ENCODE peak calls at places on chromosomes 3 and 15, in four cellular contexts. E, S, H and O are unnamed samples.

GRCh38 chr3:116129187-116129945 is 315.9 kb downstream of the LSAMP start:
- DNase-seq in S (no peak), H (no peak), E (no peak), O (no peak)

GRCh38 chr3:13134166-13134878 is 61.1 kb upstream of the IQSEC1 start:
- DNase-seq in E (no peak), S (no peak), H (no peak), O (no peak)

GRCh38 chr3:165669502-165669901 is 167.7 kb downstream of the BCHE start:
- DNase-seq in H (no peak), E (no peak), S (no peak), O (no peak)

GRCh38 chr3:194937144-194937543 is 251.5 kb downstream of the FAM43A start:
- DNase-seq in H (no peak), S (no peak), E (no peak), O (no peak)

GRCh38 chr3:143427626-143428025 is 308.1 kb downstream of the CHST2 start:
- DNase-seq in E (no peak), H (no peak), S (no peak), O (no peak)

GRCh38 chr3:141266797-141267555 is 35.4 kb downstream of the PXYLP1 start:
- DNase-seq in E (no peak), S (peak), H (no peak), O (no peak)

GRCh38 chr3:5186854-5187151 is 704 bp upstream of the EDEM1 start:
- DNase-seq in E (no peak), S (no peak), H (no peak), O (no peak)

GRCh38 chr3:74539879-74540278 is 74.6 kb downstream of the CNTN3 start:
- DNase-seq in S (no peak), E (no peak), H (no peak), O (no peak)

GRCh38 chr15:59885832-59886231 is 118.3 kb upstream of the FOXB1 start:
- DNase-seq in H (no peak), S (no peak), E (no peak), O (no peak)

GRCh38 chr3:193407156-193407555 is 28.6 kb upstream of the ATP13A5 start:
- DNase-seq in E (no peak), H (no peak), S (no peak), O (no peak)

GRCh38 chr3:44860117-44860516 is 1.6 kb upstream of the TMEM42 start:
- DNase-seq in E (no peak), S (no peak), H (no peak), O (no peak)

GRCh38 chr3:69008980-69009379 is 4.5 kb downstream of the EOGT start:
- DNase-seq in S (no peak), E (no peak), H (no peak), O (no peak)

GRCh38 chr3:125916376-125916978 is 52.5 kb upstream of the ROPN1B start:
- DNase-seq in H (peak), S (peak), E (peak), O (peak)

GRCh38 chr3:124671123-124671522 is 59.1 kb upstream of the UMPS start:
- DNase-seq in H (no peak), S (no peak), E (no peak), O (no peak)

GRCh38 chr3:184172681-184173373 is 1.8 kb upstream of the AP2M1 start:
- DNase-seq in H (no peak), E (no peak), S (no peak), O (no peak)

GRCh38 chr15:62059818-62060115 is 480 bp downstream of the VPS13C start:
- DNase-seq in H (peak), S (peak), E (peak), O (peak)

GRCh38 chr15:66734961-66735908 is 33.2 kb downstream of the SMAD6 start:
- DNase-seq in S (no peak), E (no peak), H (no peak), O (no peak)

GRCh38 chr15:99433026-99433756 is 132.6 kb upstream of the MEF2A start:
- DNase-seq in S (no peak), H (peak), E (no peak), O (peak)

GRCh38 chr3:179069762-179070390 is 1.7 kb downstream of the ZMAT3 start:
- DNase-seq in S (no peak), H (no peak), E (no peak), O (no peak)

GRCh38 chr3:45923755-45924154 is 19.5 kb upstream of the CXCR6 start:
- DNase-seq in H (no peak), E (no peak), S (no peak), O (no peak)

GRCh38 chr3:52820741-52821140 is 9.7 kb downstream of the ITIH4 start:
- DNase-seq in H (peak), S (peak), E (no peak), O (peak)

GRCh38 chr3:5038243-5038642 is 59.0 kb downstream of the BHLHE40 start:
- DNase-seq in E (no peak), H (no peak), S (no peak), O (no peak)

GRCh38 chr3:123448503-123449091 is at the start of gene ADCY5:
- DNase-seq in H (no peak), E (no peak), S (peak), O (no peak)

GRCh38 chr3:123795471-123796251 is 88.5 kb downstream of the MYLK start:
- DNase-seq in E (no peak), S (no peak), H (no peak), O (no peak)

GRCh38 chr3:100254168-100254777 is 6.5 kb upstream of the TBC1D23 start:
- DNase-seq in S (peak), E (no peak), H (peak), O (no peak)

GRCh38 chr3:195870442-195870841 is 37.9 kb downstream of the TNK2 start:
- DNase-seq in S (no peak), H (no peak), E (no peak), O (no peak)

GRCh38 chr3:60989893-60990740 is 261.1 kb downstream of the FHIT start:
- DNase-seq in H (no peak), S (no peak), E (no peak), O (no peak)

GRCh38 chr3:101803152-101803782 is 24.3 kb downstream of the NXPE3 start:
- DNase-seq in E (no peak), S (no peak), H (peak), O (no peak)

GRCh38 chr3:189295089-189295488 is 123.3 kb downstream of the TPRG1 start:
- DNase-seq in S (no peak), H (no peak), E (no peak), O (no peak)
- TF ChIP-seq POLR2A in S (no peak), H (no peak), E (no peak), O (no peak)

DNA sequence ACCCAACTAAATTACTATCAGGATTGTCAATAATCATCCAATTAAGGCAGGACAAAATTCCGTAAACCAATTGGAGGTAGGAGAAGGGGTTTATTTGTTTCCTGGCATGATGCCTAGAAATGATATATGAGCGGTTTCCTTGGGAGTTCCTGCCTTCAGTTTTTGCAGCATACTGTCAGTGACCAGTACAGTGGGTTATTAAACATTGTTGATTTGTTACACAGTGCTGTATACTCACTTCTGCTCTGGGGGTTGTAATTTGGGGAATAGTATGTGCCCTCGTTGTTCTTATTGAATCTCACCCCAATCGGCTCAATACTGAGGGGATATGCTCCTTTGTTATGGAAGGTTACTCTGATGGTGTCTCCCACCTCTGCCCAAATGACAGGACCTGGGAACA is 22.2 kb downstream of the CP start:
- DNase-seq in H (no peak), E (no peak), S (no peak), O (no peak)
- TF ChIP-seq TAF1 in H (no peak), E (no peak), S (no peak), O (no peak)

DNA sequence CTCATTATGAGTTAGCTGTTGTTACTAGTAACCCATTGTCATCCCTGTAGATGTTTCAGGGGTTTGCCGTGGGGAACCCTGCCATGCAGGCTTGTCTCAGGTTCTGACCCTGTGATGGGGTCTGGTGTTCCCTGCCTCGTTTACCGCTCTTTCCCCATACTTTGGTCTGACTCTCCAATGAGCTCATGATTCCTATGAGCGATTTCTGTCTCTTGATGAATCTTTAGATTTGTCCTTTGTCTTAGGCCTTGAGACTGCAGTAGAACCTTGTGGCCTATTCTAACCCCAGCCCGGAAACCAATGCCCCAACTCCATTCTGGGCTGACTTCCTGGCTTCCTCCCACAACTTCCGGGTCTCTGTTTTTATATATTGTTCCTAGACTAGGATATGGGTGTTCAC is 11.3 kb upstream of the IQGAP1 start:
- DNase-seq in E (no peak), S (no peak), H (no peak), O (no peak)
- TF ChIP-seq POLR2AphosphoS5 in E (no peak), S (no peak), H (no peak), O (no peak)

DNA sequence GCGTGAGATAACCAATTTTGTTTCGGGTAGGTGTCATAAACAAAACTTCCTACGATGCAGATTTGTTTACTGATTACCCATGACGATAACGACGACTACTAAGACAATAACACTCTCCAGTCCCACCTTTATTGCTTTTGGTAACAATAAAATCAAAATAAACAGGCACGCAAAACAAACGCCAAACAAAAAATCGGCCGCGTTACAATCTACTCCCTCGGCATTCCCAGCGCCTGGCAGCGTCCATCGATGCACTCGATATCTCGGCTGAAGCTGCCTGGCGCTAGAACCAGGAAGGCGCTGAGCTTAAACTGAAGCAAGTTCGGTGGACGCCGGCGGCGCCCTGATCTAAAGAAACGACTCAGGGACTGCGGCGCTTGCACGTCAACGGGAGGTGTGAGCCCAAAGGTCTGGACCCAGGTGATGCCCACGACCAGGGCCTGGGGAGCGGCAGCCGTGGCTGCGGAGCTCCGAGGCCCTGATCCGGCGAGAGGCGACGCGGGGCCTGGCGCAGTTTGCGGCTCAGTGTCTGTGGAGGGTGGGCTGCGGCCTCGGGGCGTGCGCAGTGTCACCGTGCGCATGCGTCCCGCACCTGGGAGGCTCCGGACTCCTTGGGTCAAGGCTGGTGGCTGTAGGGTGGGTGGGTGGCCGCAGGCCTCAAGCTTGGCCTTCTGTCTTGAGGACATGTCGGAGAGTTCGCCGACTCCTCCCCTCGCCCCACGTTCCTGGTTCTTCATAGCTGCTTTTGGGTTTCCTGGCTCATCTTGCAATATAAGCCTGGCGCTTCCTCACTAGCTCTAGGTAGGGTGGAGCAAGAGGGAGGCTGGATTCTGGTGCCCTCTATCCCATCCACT is at the start of gene RSRC1:
- DNase-seq in S (no peak), E (peak), H (peak), O (no peak)
- TF ChIP-seq POLR2A in S (peak), E (peak), H (peak), O (peak)

GRCh38 chr3:136048068-136048467 is 82.5 kb downstream of the PPP2R3A start:
- DNase-seq in E (no peak), H (no peak), S (no peak), O (no peak)

GRCh38 chr3:136044980-136045745 is 79.6 kb downstream of the PPP2R3A start:
- DNase-seq in E (no peak), S (no peak), H (no peak), O (no peak)

GRCh38 chr3:136038668-136039067 is 73.1 kb downstream of the PPP2R3A start:
- DNase-seq in S (no peak), E (no peak), H (no peak), O (no peak)

GRCh38 chr3:136042608-136043221 is 77.2 kb downstream of the PPP2R3A start:
- DNase-seq in H (peak), E (no peak), S (peak), O (peak)
- TF ChIP-seq TAF1 in H (no peak), E (no peak), S (no peak), O (no peak)

DNA sequence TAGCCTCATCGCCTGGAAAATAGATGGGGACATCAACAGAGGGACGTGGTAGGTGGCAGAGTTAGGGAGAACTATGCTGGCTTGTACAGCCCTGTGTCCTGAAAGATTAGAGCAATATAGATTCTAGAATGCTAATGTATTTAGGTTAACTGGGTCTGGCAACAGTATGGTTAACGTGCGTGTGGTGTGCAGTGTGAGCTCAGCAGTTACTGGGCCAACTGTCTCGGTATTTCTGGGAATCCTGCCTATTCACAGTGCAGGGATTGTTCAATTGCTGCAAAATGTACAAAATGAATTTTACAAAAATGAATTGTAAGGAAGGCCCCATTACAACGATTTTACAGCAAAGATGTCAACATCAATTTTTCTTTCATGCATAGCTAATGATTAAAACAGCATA is 20.6 kb downstream of the MEIS2 start:
- DNase-seq in E (no peak), H (no peak), S (no peak), O (no peak)
- TF ChIP-seq POLR2AphosphoS5 in E (no peak), H (no peak), S (no peak), O (no peak)